ENCODE peak calls at places on chromosomes 7 and 10, in five cellular contexts. O is HepG2, U is HCT116, N is SK-N-SH, K is K562. P is an unnamed sample.

GRCh38 chr10:3887885-3888476 is 103.0 kb upstream of the KLF6 start:
- DNase-seq in O (no peak), U (no peak), N (no peak), K (no peak), P (no peak)

GRCh38 chr7:30304177-30304884 is 19.9 kb downstream of the ZNRF2 start:
- DNase-seq in O (peak), U (no peak), N (no peak), K (no peak), P (no peak)

GRCh38 chr7:139065323-139065722 is 29.5 kb upstream of the ZC3HAV1L start:
- DNase-seq in O (no peak), U (no peak), N (no peak), K (no peak), P (no peak)

GRCh38 chr7:3033581-3033980 is 10.1 kb downstream of the CARD11 start:
- DNase-seq in O (no peak), U (no peak), N (no peak), K (no peak), P (no peak)

GRCh38 chr7:48274662-48275061 is 103.4 kb downstream of the ABCA13 start:
- DNase-seq in O (no peak), U (no peak), N (no peak), K (no peak), P (no peak)

GRCh38 chr10:73095479-73096021 is 1.1 kb downstream of the P4HA1 start:
- DNase-seq in O (peak), U (no peak), N (peak), K (peak), P (no peak)

GRCh38 chr7:146235210-146235609 is 118.6 kb downstream of the CNTNAP2 start:
- DNase-seq in O (no peak), U (no peak), N (no peak), K (no peak), P (no peak)

GRCh38 chr7:100888529-100888987 is 957 bp downstream of the UFSP1 start:
- DNase-seq in O (no peak), U (no peak), N (no peak), K (peak), P (no peak)

GRCh38 chr10:17375936-17376584 is 78.3 kb downstream of the ST8SIA6 start:
- DNase-seq in O (peak), U (no peak), N (peak), K (peak), P (peak)

GRCh38 chr10:65032867-65033769 is 1511.9 kb downstream of the REEP3 start:
- DNase-seq in O (peak), U (no peak), N (no peak), K (no peak), P (no peak)

GRCh38 chr10:36281871-36282331 is 639.8 kb upstream of the FZD8 start:
- DNase-seq in O (no peak), U (no peak), N (peak), K (no peak), P (no peak)

GRCh38 chr10:62437696-62438095 is 63.5 kb downstream of the ZNF365 start:
- DNase-seq in O (peak), U (peak), N (peak), K (peak), P (no peak)

GRCh38 chr7:99499356-99499712 is 747 bp downstream of the ZNF394 start:
- DNase-seq in O (no peak), U (no peak), N (no peak), K (no peak), P (no peak)

GRCh38 chr7:76509931-76510877 is at the start of gene UPK3B:
- DNase-seq in O (no peak), U (no peak), N (peak), K (no peak), P (peak)

GRCh38 chr7:47414342-47415288 is 167.3 kb downstream of the TNS3 start:
- DNase-seq in O (no peak), U (no peak), N (peak), K (no peak), P (no peak)

GRCh38 chr7:33196194-33196593 is 66.8 kb downstream of the BBS9 start:
- DNase-seq in O (no peak), U (no peak), N (peak), K (no peak), P (no peak)

GRCh38 chr10:76209135-76209534 is 777.7 kb downstream of the LRMDA start:
- DNase-seq in O (no peak), U (no peak), N (no peak), K (no peak), P (no peak)

GRCh38 chr10:122445469-122445868 is 9.0 kb upstream of the ARMS2 start:
- DNase-seq in O (no peak), U (no peak), N (no peak), K (no peak), P (no peak)

GRCh38 chr10:420154-421121 is 269.0 kb downstream of the DIP2C start:
- DNase-seq in O (no peak), U (no peak), N (no peak), K (no peak), P (no peak)

GRCh38 chr7:155213385-155213784 is 84.3 kb upstream of the INSIG1 start:
- DNase-seq in O (no peak), U (no peak), N (no peak), K (no peak), P (no peak)

GRCh38 chr7:135388616-135389015 is 121.3 kb downstream of the CNOT4 start:
- DNase-seq in O (no peak), U (no peak), N (no peak), K (no peak), P (no peak)

GRCh38 chr10:51311232-51311631 is 236.9 kb downstream of the PRKG1 start:
- DNase-seq in O (no peak), U (no peak), N (no peak), K (no peak), P (no peak)

GRCh38 chr10:13146383-13146782 is 15.0 kb upstream of the MCM10 start:
- DNase-seq in O (no peak), U (no peak), N (no peak), K (no peak), P (no peak)

GRCh38 chr7:70271617-70272081 is 673.4 kb downstream of the AUTS2 start:
- DNase-seq in O (no peak), U (no peak), N (peak), K (no peak), P (no peak)

GRCh38 chr7:159148430-159149395 is 4.0 kb upstream of the VIPR2 start:
- DNase-seq in O (no peak), U (no peak), N (no peak), K (no peak), P (no peak)

GRCh38 chr7:2751086-2751485 is 63.1 kb downstream of the AMZ1 start:
- DNase-seq in O (no peak), U (no peak), N (no peak), K (no peak), P (no peak)

GRCh38 chr10:123718544-123719060 is 52.4 kb downstream of the GPR26 start:
- DNase-seq in O (no peak), U (no peak), N (no peak), K (no peak), P (no peak)

GRCh38 chr7:66380285-66380888 is 175.3 kb downstream of the TPST1 start:
- DNase-seq in O (peak), U (peak), N (no peak), K (no peak), P (no peak)

GRCh38 chr7:55130079-55130476 is 111.3 kb downstream of the EGFR start:
- DNase-seq in O (no peak), U (no peak), N (no peak), K (no peak), P (no peak)

GRCh38 chr7:131188367-131189339 is 139.0 kb upstream of the MKLN1 start:
- DNase-seq in O (peak), U (peak), N (no peak), K (peak), P (no peak)
- TF ChIP-seq POLR2AphosphoS5 in O (no peak), U (peak), N (peak), K (no peak), P (no peak)

DNA sequence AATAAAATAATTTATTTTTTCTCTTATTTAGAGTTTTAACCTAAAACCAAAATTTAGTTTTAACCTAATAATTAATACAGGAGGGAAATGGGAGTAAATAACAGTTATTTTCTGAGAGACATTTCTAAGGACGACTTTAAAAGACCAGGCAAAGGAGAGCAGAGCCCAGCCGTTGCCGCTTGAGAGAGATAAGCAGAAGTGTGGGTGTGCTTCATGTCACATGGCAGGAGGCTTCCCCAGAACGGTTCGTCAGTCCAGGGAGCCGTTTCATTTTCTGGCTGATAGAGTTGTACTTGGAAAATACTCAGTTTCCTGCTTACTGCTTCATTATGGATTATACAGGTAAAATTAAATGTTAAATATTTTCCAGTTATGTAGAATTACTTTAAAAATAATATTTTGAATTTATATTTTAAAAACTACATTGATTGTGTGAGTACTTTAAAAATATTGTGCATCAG is 61.4 kb downstream of the ST7 start:
- DNase-seq in O (no peak), U (no peak), N (peak), K (peak), P (no peak)
- TF ChIP-seq RAD21 in O (no peak), U (no peak), N (peak), K (peak), P (no peak)

GRCh38 chr10:71572962-71573361 is 146.6 kb downstream of the C10orf105 start:
- DNase-seq in O (no peak), U (no peak), N (no peak), K (no peak), P (no peak)
- TF ChIP-seq POLR2AphosphoS5 in O (no peak), U (no peak), N (no peak), K (no peak), P (no peak)

DNA sequence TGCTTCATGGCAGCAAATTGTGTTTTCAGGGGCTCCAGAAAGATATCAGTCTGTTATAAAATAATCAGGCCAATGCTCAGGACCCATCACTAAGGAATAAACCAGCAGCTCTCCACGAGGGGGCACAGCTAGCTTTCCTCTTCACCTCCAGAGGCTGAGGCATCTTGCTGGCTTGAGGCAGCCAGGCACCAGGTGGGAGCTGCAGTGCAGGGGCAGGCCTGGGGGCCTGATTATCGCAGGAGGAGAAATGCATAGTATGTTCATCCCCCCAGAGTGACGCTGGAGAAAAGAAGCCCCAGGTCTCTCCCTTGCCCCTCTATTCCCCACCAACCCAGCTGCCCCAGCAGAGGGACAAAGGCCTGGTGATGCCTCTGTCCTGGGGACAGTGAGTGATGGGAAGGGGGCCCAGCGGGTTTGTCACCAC is 128.3 kb upstream of the FAM20C start:
- DNase-seq in O (peak), U (peak), N (peak), K (peak), P (no peak)
- TF ChIP-seq RAD21 in O (peak), U (peak), N (peak), K (peak), P (peak)